ENCODE peak calls at places on chromosomes 13 and 19, in six cellular contexts. One of them, this sample, is unnamed.

GRCh38 chr13:46839399-46839798 is 42.4 kb upstream of the ESD start:
- DNase-seq in astrocyte: no peak
- DNase-seq in Karpas-422: no peak
- DNase-seq in thyroid gland: no peak
- DNase-seq in MM.1S: no peak
- DNase-seq in cardiac muscle cell: no peak
- DNase-seq in this sample: no peak

GRCh38 chr13:50654341-50654740 is 189.2 kb downstream of the DLEU7 start:
- DNase-seq in astrocyte: no peak
- DNase-seq in Karpas-422: no peak
- DNase-seq in thyroid gland: no peak
- DNase-seq in MM.1S: no peak
- DNase-seq in cardiac muscle cell: no peak
- DNase-seq in this sample: no peak

GRCh38 chr19:9885077-9885552 is 50.0 kb downstream of the PIN1 start:
- DNase-seq in astrocyte: peak; percentile 5
- DNase-seq in Karpas-422: no peak
- DNase-seq in thyroid gland: no peak
- DNase-seq in MM.1S: no peak
- DNase-seq in cardiac muscle cell: no peak
- DNase-seq in this sample: peak; percentile 32

GRCh38 chr19:50607874-50608785 is 31.6 kb downstream of the SYT3 start:
- DNase-seq in astrocyte: peak; percentile 4
- DNase-seq in Karpas-422: peak; percentile 94
- DNase-seq in thyroid gland: peak; percentile 85
- DNase-seq in MM.1S: peak; percentile 13
- DNase-seq in cardiac muscle cell: peak; percentile 99
- DNase-seq in this sample: peak; percentile 82

GRCh38 chr19:47538812-47539211 is 23.9 kb upstream of the NAPA start:
- DNase-seq in astrocyte: no peak
- DNase-seq in Karpas-422: no peak
- DNase-seq in thyroid gland: no peak
- DNase-seq in MM.1S: no peak
- DNase-seq in cardiac muscle cell: no peak
- DNase-seq in this sample: no peak

GRCh38 chr19:48858984-48859710 is 9.3 kb downstream of the PLEKHA4 start:
- DNase-seq in astrocyte: no peak
- DNase-seq in Karpas-422: peak; percentile 75
- DNase-seq in thyroid gland: no peak
- DNase-seq in MM.1S: no peak
- DNase-seq in cardiac muscle cell: no peak
- DNase-seq in this sample: peak; percentile 74

GRCh38 chr13:23753523-23753922 is 135.7 kb downstream of the MIPEP start:
- DNase-seq in astrocyte: peak; percentile 37
- DNase-seq in Karpas-422: no peak
- DNase-seq in thyroid gland: no peak
- DNase-seq in MM.1S: no peak
- DNase-seq in cardiac muscle cell: no peak
- DNase-seq in this sample: no peak

GRCh38 chr19:24000656-24001055 is 86.0 kb downstream of the ZNF726 start:
- DNase-seq in astrocyte: no peak
- DNase-seq in Karpas-422: no peak
- DNase-seq in thyroid gland: no peak
- DNase-seq in MM.1S: no peak
- DNase-seq in cardiac muscle cell: no peak
- DNase-seq in this sample: no peak

GRCh38 chr19:44875666-44876418 is 15.2 kb upstream of the TOMM40 start:
- DNase-seq in astrocyte: peak; percentile 48
- DNase-seq in Karpas-422: no peak
- DNase-seq in thyroid gland: no peak
- DNase-seq in MM.1S: no peak
- DNase-seq in cardiac muscle cell: no peak
- DNase-seq in this sample: no peak

GRCh38 chr13:86946734-86947133 is 724.4 kb upstream of the SLITRK5 start:
- DNase-seq in astrocyte: no peak
- DNase-seq in Karpas-422: no peak
- DNase-seq in thyroid gland: no peak
- DNase-seq in MM.1S: peak; percentile 7
- DNase-seq in cardiac muscle cell: no peak
- DNase-seq in this sample: no peak

GRCh38 chr13:94712287-94712811 is at the start of gene SOX21:
- DNase-seq in astrocyte: no peak
- DNase-seq in Karpas-422: no peak
- DNase-seq in thyroid gland: no peak
- DNase-seq in MM.1S: no peak
- DNase-seq in cardiac muscle cell: no peak
- DNase-seq in this sample: no peak

GRCh38 chr19:2338751-2339643 is 10.5 kb downstream of the SPPL2B start:
- DNase-seq in astrocyte: no peak
- DNase-seq in Karpas-422: no peak
- DNase-seq in thyroid gland: no peak
- DNase-seq in MM.1S: no peak
- DNase-seq in cardiac muscle cell: no peak
- DNase-seq in this sample: no peak

GRCh38 chr13:76816394-76816793 is 69.8 kb downstream of the KCTD12 start:
- DNase-seq in astrocyte: no peak
- DNase-seq in Karpas-422: no peak
- DNase-seq in thyroid gland: no peak
- DNase-seq in MM.1S: peak; percentile 86
- DNase-seq in cardiac muscle cell: no peak
- DNase-seq in this sample: no peak

GRCh38 chr19:31350693-31351211 is 1.5 kb upstream of the TSHZ3 start:
- DNase-seq in astrocyte: peak; percentile 31
- DNase-seq in Karpas-422: no peak
- DNase-seq in thyroid gland: peak; percentile 64
- DNase-seq in MM.1S: no peak
- DNase-seq in cardiac muscle cell: peak; percentile 81
- DNase-seq in this sample: no peak

GRCh38 chr19:43675906-43676305 is 5.9 kb upstream of the PLAUR start:
- DNase-seq in astrocyte: no peak
- DNase-seq in Karpas-422: no peak
- DNase-seq in thyroid gland: no peak
- DNase-seq in MM.1S: no peak
- DNase-seq in cardiac muscle cell: no peak
- DNase-seq in this sample: no peak

GRCh38 chr19:43681826-43682225 is 11.9 kb upstream of the PLAUR start:
- DNase-seq in astrocyte: no peak
- DNase-seq in Karpas-422: no peak
- DNase-seq in thyroid gland: no peak
- DNase-seq in MM.1S: no peak
- DNase-seq in cardiac muscle cell: no peak
- DNase-seq in this sample: no peak

GRCh38 chr19:43675269-43675879 is 5.4 kb upstream of the PLAUR start:
- DNase-seq in astrocyte: peak; percentile 54
- DNase-seq in Karpas-422: no peak
- DNase-seq in thyroid gland: no peak
- DNase-seq in MM.1S: peak; percentile 53
- DNase-seq in cardiac muscle cell: no peak
- DNase-seq in this sample: peak; percentile 58

GRCh38 chr19:43674630-43674982 is 4.6 kb upstream of the PLAUR start:
- DNase-seq in astrocyte: no peak
- DNase-seq in Karpas-422: no peak
- DNase-seq in thyroid gland: no peak
- DNase-seq in MM.1S: no peak
- DNase-seq in cardiac muscle cell: no peak
- DNase-seq in this sample: no peak

DNA sequence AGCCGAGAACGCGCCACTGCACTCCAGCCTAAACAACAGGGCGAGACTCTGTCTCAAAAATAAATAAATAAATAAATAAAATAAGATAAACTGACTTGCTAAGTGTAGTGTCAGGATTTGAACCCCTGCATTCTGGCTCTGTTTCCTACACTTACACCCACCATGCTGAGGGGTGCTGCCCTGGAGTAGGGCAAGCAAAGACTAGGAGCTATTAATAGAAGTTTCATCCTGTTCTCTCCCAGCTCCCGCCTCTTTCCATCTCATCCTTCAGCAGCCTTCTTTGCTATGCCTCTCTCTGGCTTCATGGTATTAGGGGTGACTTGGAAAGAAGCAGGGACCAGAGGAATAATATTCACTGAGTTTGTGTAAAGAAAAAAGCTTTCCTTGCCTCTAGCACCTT is 8.5 kb upstream of the PLAUR start:
- DNase-seq in astrocyte: no peak
- DNase-seq in Karpas-422: no peak
- DNase-seq in thyroid gland: no peak
- DNase-seq in MM.1S: no peak
- DNase-seq in cardiac muscle cell: peak; percentile 32
- DNase-seq in this sample: no peak
- H3K9me3 ChIP-seq in astrocyte: no peaks in the 10 kb centered on the region
- H3K9me3 ChIP-seq in Karpas-422: no peaks in the 10 kb centered on the region
- H3K9me3 ChIP-seq in thyroid gland: no peaks in the 10 kb centered on the region
- H3K9me3 ChIP-seq in MM.1S: no peaks in the 10 kb centered on the region
- H3K9me3 ChIP-seq in cardiac muscle cell: no peaks in the 10 kb centered on the region
- H3K9me3 ChIP-seq in this sample: no peaks in the 10 kb centered on the region

DNA sequence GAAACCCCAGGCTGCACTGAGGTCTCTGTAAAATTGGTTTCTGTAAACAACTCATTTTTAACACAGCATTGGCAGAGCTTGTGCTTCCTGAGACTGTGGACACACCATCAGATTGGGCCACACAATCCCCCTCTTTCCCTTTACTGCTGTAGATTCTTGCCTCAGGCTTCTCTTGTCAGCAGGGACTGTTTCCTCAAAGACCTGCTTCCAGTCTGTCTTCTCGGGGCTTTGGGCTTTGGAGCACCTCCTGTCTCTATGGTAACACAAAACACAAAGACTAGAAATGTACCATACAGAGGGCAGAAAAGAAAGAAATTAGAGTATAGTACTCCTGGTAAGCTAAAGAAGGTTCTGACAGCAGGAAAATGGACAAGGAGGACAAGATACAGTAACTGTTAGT is 484.5 kb downstream of the DIAPH3 start:
- DNase-seq in astrocyte: no peak
- DNase-seq in Karpas-422: no peak
- DNase-seq in thyroid gland: peak; percentile 9
- DNase-seq in MM.1S: no peak
- DNase-seq in cardiac muscle cell: no peak
- DNase-seq in this sample: no peak
- H3K9me3 ChIP-seq in astrocyte: no peaks in the 10 kb centered on the region
- H3K9me3 ChIP-seq in Karpas-422: no peaks in the 10 kb centered on the region
- H3K9me3 ChIP-seq in thyroid gland: no peaks in the 10 kb centered on the region
- H3K9me3 ChIP-seq in MM.1S: no peaks in the 10 kb centered on the region
- H3K9me3 ChIP-seq in cardiac muscle cell: no peaks in the 10 kb centered on the region
- H3K9me3 ChIP-seq in this sample: no peaks in the 10 kb centered on the region

DNA sequence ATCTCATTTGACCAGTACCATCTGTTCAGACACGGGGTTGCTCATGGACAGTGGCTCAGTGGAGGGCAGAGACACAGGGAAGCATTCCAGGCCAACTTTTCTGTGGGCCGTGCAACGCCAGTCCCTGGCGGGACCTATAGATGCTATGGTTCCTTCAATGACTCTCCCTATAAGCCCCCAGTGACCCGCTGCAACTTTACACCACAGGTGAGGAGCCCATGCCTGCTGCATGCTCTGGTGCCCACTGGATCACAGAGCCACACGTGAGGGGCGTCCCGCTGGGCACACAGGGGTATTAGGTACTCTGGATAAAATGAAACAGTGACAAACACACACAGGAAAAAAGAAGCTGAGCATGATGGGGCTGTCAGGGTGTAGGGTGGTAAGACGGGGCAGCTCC is 34.3 kb downstream of the LAIR2 start:
- DNase-seq in astrocyte: no peak
- DNase-seq in Karpas-422: no peak
- DNase-seq in thyroid gland: no peak
- DNase-seq in MM.1S: no peak
- DNase-seq in cardiac muscle cell: no peak
- DNase-seq in this sample: no peak
- H3K9me3 ChIP-seq in astrocyte: peaks cover 10% of the 10 kb centered on the region
- H3K9me3 ChIP-seq in Karpas-422: no peaks in the 10 kb centered on the region
- H3K9me3 ChIP-seq in thyroid gland: no peaks in the 10 kb centered on the region
- H3K9me3 ChIP-seq in MM.1S: no peaks in the 10 kb centered on the region
- H3K9me3 ChIP-seq in cardiac muscle cell: no peaks in the 10 kb centered on the region
- H3K9me3 ChIP-seq in this sample: peaks cover 3% of the 10 kb centered on the region

GRCh38 chr19:51891193-51891747 is 3.5 kb upstream of the ZNF577 start:
- DNase-seq in astrocyte: no peak
- DNase-seq in Karpas-422: no peak
- DNase-seq in thyroid gland: no peak
- DNase-seq in MM.1S: no peak
- DNase-seq in cardiac muscle cell: no peak
- DNase-seq in this sample: no peak
- H3K9me3 ChIP-seq in astrocyte: peaks cover 41% of the 10 kb centered on the region
- H3K9me3 ChIP-seq in Karpas-422: peaks cover 71% of the 10 kb centered on the region
- H3K9me3 ChIP-seq in thyroid gland: no peaks in the 10 kb centered on the region
- H3K9me3 ChIP-seq in MM.1S: no peaks in the 10 kb centered on the region
- H3K9me3 ChIP-seq in cardiac muscle cell: peaks cover 11% of the 10 kb centered on the region
- H3K9me3 ChIP-seq in this sample: peaks cover 44% of the 10 kb centered on the region

GRCh38 chr19:53471916-53472315 is 4.4 kb downstream of the ZNF813 start:
- DNase-seq in astrocyte: no peak
- DNase-seq in Karpas-422: no peak
- DNase-seq in thyroid gland: no peak
- DNase-seq in MM.1S: no peak
- DNase-seq in cardiac muscle cell: no peak
- DNase-seq in this sample: no peak
- H3K9me3 ChIP-seq in astrocyte: peaks cover 1% of the 10 kb centered on the region
- H3K9me3 ChIP-seq in Karpas-422: peaks cover 9% of the 10 kb centered on the region
- H3K9me3 ChIP-seq in thyroid gland: no peaks in the 10 kb centered on the region
- H3K9me3 ChIP-seq in MM.1S: no peaks in the 10 kb centered on the region
- H3K9me3 ChIP-seq in cardiac muscle cell: no peaks in the 10 kb centered on the region
- H3K9me3 ChIP-seq in this sample: no peaks in the 10 kb centered on the region

DNA sequence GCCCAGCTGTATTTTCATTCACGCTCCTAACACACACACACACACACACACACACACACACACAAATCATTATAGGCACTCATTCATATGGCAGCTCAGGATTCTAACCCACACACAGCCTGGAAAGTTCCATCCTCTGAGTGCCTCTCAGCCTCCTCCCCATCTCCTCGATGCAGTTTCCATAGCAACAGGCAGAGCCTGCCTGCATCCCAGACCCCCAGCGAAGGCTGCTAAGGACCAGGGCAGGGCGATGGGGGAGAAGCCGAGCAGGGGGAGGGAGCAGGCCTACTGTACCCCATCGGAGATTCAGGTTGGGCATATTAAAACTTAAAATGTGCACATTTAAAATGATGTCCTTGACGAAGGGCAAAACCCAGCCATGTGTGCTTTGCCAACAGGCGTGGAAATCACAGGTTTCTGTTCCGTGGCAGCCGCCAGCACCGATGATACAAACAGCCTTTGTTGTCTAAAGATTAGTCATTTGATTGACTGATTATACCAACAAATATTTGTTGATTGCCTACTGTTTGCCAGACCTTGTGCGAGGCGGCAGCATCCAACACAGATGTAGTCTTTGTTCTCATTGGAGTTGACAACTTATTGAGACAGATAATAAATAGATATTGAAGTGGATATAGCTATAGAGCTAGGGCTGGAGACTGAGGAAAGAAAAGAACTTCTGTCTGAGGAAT is 43.8 kb upstream of the USP29 start:
- DNase-seq in astrocyte: no peak
- DNase-seq in Karpas-422: no peak
- DNase-seq in thyroid gland: no peak
- DNase-seq in MM.1S: no peak
- DNase-seq in cardiac muscle cell: no peak
- DNase-seq in this sample: no peak
- H3K9me3 ChIP-seq in astrocyte: no peaks in the 10 kb centered on the region
- H3K9me3 ChIP-seq in Karpas-422: no peaks in the 10 kb centered on the region
- H3K9me3 ChIP-seq in thyroid gland: no peaks in the 10 kb centered on the region
- H3K9me3 ChIP-seq in MM.1S: no peaks in the 10 kb centered on the region
- H3K9me3 ChIP-seq in cardiac muscle cell: no peaks in the 10 kb centered on the region
- H3K9me3 ChIP-seq in this sample: peaks cover 20% of the 10 kb centered on the region

DNA sequence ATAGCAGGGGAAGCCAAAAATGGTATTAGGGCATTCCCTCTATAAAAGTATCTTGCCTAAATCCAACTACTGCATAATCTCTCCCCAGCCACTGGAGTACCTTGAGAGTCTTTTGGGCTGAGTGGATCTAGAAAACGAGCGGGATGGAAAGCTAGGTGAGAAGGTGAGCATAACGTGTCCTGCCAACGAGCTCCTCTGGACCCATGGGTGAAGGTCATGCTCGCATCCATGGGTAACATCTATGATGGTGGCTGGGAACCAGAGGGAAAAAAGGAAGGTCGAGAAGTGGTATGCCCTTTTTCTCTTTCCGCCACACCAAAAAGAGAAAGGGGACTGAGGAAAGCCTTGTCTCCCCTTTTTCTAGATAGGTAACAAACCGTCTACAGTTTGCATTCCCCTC is 63.0 kb downstream of the ZNF208 start:
- DNase-seq in astrocyte: peak; percentile 0
- DNase-seq in Karpas-422: peak; percentile 58
- DNase-seq in thyroid gland: no peak
- DNase-seq in MM.1S: no peak
- DNase-seq in cardiac muscle cell: peak; percentile 0
- DNase-seq in this sample: no peak
- H3K9me3 ChIP-seq in astrocyte: peaks cover 13% of the 10 kb centered on the region
- H3K9me3 ChIP-seq in Karpas-422: peaks cover 43% of the 10 kb centered on the region
- H3K9me3 ChIP-seq in thyroid gland: no peaks in the 10 kb centered on the region
- H3K9me3 ChIP-seq in MM.1S: no peaks in the 10 kb centered on the region
- H3K9me3 ChIP-seq in cardiac muscle cell: no peaks in the 10 kb centered on the region
- H3K9me3 ChIP-seq in this sample: peaks cover 23% of the 10 kb centered on the region

This sample was measured in lung.